ENCODE peak calls at places on chromosomes 4 and X, in six cellular contexts. One of them, this sample, is unnamed.

GRCh38 chr4:1210971-1211370 is 38.0 kb downstream of the CTBP1 start:
- DNase-seq in cardiac muscle cell: no peak
- DNase-seq in IMR-90: no peak
- DNase-seq in breast epithelium: no peak
- DNase-seq in AG04449: no peak
- DNase-seq in H9: no peak
- DNase-seq in this sample: no peak

GRCh38 chrX:45200741-45201234 is at the start of gene DIPK2B:
- DNase-seq in cardiac muscle cell: no peak
- DNase-seq in IMR-90: no peak
- DNase-seq in breast epithelium: no peak
- DNase-seq in AG04449: no peak
- DNase-seq in H9: no peak
- DNase-seq in this sample: no peak

GRCh38 chr4:81164623-81165416 is 50.2 kb downstream of the PRKG2 start:
- DNase-seq in cardiac muscle cell: peak; percentile 20
- DNase-seq in IMR-90: peak; percentile 83
- DNase-seq in breast epithelium: no peak
- DNase-seq in AG04449: no peak
- DNase-seq in H9: no peak
- DNase-seq in this sample: no peak

GRCh38 chrX:51332188-51332942 is at the start of gene NUDT10:
- DNase-seq in cardiac muscle cell: peak; percentile 69
- DNase-seq in IMR-90: peak; percentile 10
- DNase-seq in breast epithelium: no peak
- DNase-seq in AG04449: no peak
- DNase-seq in H9: peak; percentile 87
- DNase-seq in this sample: no peak

GRCh38 chrX:20267924-20268701 is 1.4 kb upstream of the RPS6KA3 start:
- DNase-seq in cardiac muscle cell: peak; percentile 63
- DNase-seq in IMR-90: no peak
- DNase-seq in breast epithelium: peak; percentile 27
- DNase-seq in AG04449: no peak
- DNase-seq in H9: peak; percentile 50
- DNase-seq in this sample: no peak

GRCh38 chr4:41060352-41061318 is 153.7 kb downstream of the APBB2 start:
- DNase-seq in cardiac muscle cell: no peak
- DNase-seq in IMR-90: no peak
- DNase-seq in breast epithelium: no peak
- DNase-seq in AG04449: no peak
- DNase-seq in H9: no peak
- DNase-seq in this sample: no peak

GRCh38 chr4:10157478-10158354 is 41.1 kb upstream of the WDR1 start:
- DNase-seq in cardiac muscle cell: peak; percentile 93
- DNase-seq in IMR-90: peak; percentile 81
- DNase-seq in breast epithelium: peak; percentile 57
- DNase-seq in AG04449: no peak
- DNase-seq in H9: peak; percentile 74
- DNase-seq in this sample: no peak

GRCh38 chr4:152747444-152747843 is 32.1 kb downstream of the TIGD4 start:
- DNase-seq in cardiac muscle cell: no peak
- DNase-seq in IMR-90: no peak
- DNase-seq in breast epithelium: no peak
- DNase-seq in AG04449: no peak
- DNase-seq in H9: no peak
- DNase-seq in this sample: no peak

DNA sequence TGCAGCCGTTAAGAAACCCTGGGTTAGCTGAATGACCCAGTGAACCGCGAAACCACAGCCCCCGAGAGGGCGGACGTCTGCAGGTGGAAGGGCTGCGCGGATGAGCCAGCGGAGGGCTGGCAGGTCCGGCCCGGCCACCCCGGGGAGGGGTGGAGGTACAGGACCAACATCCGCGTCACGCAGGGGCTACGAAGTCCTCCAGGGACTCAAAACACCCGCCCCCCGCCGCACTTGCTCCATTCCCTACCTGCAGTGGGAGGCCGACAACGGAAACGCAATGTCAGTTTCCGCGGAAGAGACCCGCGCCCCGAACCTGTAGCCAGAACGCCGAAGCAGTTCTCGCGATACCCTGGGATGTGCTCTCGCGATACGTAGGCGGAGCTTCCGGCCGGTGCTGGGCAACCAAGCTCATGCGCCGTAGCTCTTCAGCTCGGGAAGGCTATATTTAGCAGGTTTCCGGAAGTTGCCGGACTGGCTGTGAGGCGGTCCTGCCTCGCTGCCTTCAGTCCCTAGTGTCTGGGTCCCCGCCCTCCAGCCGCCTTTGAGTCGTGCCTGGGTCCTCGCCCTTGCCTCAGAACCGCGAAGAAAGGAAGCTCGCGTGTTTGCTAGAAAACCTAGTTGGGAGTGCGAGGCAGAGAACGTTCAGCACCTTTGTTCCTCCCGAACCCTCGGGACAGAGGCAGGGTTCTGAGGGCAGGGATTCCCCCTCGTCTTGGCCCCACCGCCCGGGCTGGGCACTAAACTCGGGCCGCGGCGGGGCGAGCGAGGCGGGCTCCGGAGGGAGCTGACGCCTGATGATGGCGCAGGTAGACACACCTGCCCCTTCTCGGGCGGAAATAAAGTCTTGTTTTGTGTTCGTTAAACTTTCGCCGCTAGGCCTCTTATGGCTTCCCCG is at the start of the genes OFD1 and TRAPPC2:
- DNase-seq in cardiac muscle cell: peak; percentile 94
- DNase-seq in IMR-90: peak; percentile 97
- DNase-seq in breast epithelium: peak; percentile 94
- DNase-seq in AG04449: peak; percentile 67
- DNase-seq in H9: peak; percentile 94
- DNase-seq in this sample: peak; percentile 85
- TF ChIP-seq CTCF in cardiac muscle cell: no peak
- TF ChIP-seq CTCF in IMR-90: no peak
- TF ChIP-seq CTCF in breast epithelium: no peak
- TF ChIP-seq CTCF in AG04449: no peak
- TF ChIP-seq CTCF in H9: no peak
- TF ChIP-seq CTCF in this sample: no peak

DNA sequence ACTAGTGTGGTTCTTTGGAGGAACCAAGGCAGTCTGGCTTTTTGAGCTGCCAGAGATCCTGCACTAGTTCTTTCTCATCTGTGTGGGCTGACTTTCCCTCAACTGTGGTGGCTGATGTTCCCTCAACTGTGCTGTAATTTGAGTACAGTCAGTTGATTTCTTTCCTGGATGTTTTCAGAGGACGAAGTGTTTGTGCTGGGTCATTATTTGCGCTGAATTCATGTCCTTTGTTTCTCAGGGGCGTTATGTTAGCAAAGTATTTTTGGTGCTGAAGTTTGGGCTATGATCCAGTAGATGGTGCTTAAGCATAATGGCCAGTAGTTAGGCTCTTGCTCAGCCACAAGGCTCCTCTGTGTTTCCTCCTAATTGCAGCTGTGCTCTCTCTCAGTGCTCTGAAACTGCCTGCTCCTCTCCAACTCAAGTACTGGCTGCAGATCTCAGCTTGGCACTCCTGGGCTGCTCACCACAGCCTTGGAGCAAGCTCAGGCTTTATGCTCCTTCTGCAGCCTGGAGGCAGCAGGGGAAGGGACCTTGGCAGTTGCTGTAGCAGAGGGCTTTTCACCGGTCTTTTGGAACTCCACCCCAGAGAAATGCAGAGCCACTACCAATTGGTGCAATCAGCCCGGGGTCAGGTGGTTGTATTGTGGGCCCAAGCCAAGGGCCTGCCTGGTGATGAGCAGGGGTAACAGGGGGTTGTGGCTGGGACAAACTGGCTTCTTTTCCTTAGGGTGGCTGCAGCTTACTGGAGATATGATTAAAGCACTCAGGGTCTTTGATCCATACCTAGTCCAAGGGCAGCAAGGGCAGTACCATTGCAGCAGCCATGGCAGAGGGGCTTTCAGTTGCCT is 27.9 kb downstream of the ENPEP start:
- DNase-seq in cardiac muscle cell: peak; percentile 55
- DNase-seq in IMR-90: peak; percentile 13
- DNase-seq in breast epithelium: no peak
- DNase-seq in AG04449: no peak
- DNase-seq in H9: peak; percentile 36
- DNase-seq in this sample: no peak
- TF ChIP-seq CTCF in cardiac muscle cell: no peak
- TF ChIP-seq CTCF in IMR-90: no peak
- TF ChIP-seq CTCF in breast epithelium: no peak
- TF ChIP-seq CTCF in AG04449: no peak
- TF ChIP-seq CTCF in H9: no peak
- TF ChIP-seq CTCF in this sample: no peak

GRCh38 chr4:26459054-26459755 is 31.1 kb downstream of the CCKAR start:
- DNase-seq in cardiac muscle cell: peak; percentile 80
- DNase-seq in IMR-90: peak; percentile 86
- DNase-seq in breast epithelium: no peak
- DNase-seq in AG04449: peak; percentile 52
- DNase-seq in H9: no peak
- DNase-seq in this sample: no peak
- TF ChIP-seq CTCF in cardiac muscle cell: peak; percentile 68
- TF ChIP-seq CTCF in IMR-90: peak; percentile 65
- TF ChIP-seq CTCF in breast epithelium: peak; percentile 56
- TF ChIP-seq CTCF in AG04449: peak; percentile 34
- TF ChIP-seq CTCF in H9: peak; percentile 75
- TF ChIP-seq CTCF in this sample: no peak

GRCh38 chr4:75892508-75892907 is 9.7 kb downstream of the PPEF2 start:
- DNase-seq in cardiac muscle cell: no peak
- DNase-seq in IMR-90: no peak
- DNase-seq in breast epithelium: no peak
- DNase-seq in AG04449: no peak
- DNase-seq in H9: peak; percentile 58
- DNase-seq in this sample: no peak
- TF ChIP-seq CTCF in cardiac muscle cell: no peak
- TF ChIP-seq CTCF in IMR-90: no peak
- TF ChIP-seq CTCF in breast epithelium: no peak
- TF ChIP-seq CTCF in AG04449: no peak
- TF ChIP-seq CTCF in H9: peak; percentile 51
- TF ChIP-seq CTCF in this sample: no peak

GRCh38 chrX:97326456-97326855 is 442.7 kb downstream of the RPA4 start:
- DNase-seq in cardiac muscle cell: no peak
- DNase-seq in IMR-90: peak; percentile 19
- DNase-seq in breast epithelium: no peak
- DNase-seq in AG04449: no peak
- DNase-seq in H9: no peak
- DNase-seq in this sample: no peak

GRCh38 chrX:97320305-97320704 is 436.6 kb downstream of the RPA4 start:
- DNase-seq in cardiac muscle cell: no peak
- DNase-seq in IMR-90: no peak
- DNase-seq in breast epithelium: no peak
- DNase-seq in AG04449: no peak
- DNase-seq in H9: no peak
- DNase-seq in this sample: no peak

GRCh38 chrX:97322401-97322800 is 438.7 kb downstream of the RPA4 start:
- DNase-seq in cardiac muscle cell: no peak
- DNase-seq in IMR-90: peak; percentile 51
- DNase-seq in breast epithelium: no peak
- DNase-seq in AG04449: no peak
- DNase-seq in H9: no peak
- DNase-seq in this sample: no peak
- TF ChIP-seq CTCF in cardiac muscle cell: no peak
- TF ChIP-seq CTCF in IMR-90: no peak
- TF ChIP-seq CTCF in breast epithelium: no peak
- TF ChIP-seq CTCF in AG04449: no peak
- TF ChIP-seq CTCF in H9: no peak
- TF ChIP-seq CTCF in this sample: no peak

GRCh38 chr4:176565044-176565443 is 227.7 kb downstream of the VEGFC start:
- DNase-seq in cardiac muscle cell: no peak
- DNase-seq in IMR-90: peak; percentile 45
- DNase-seq in breast epithelium: no peak
- DNase-seq in AG04449: no peak
- DNase-seq in H9: no peak
- DNase-seq in this sample: no peak

GRCh38 chr4:176569301-176569700 is 223.4 kb downstream of the VEGFC start:
- DNase-seq in cardiac muscle cell: no peak
- DNase-seq in IMR-90: no peak
- DNase-seq in breast epithelium: no peak
- DNase-seq in AG04449: no peak
- DNase-seq in H9: no peak
- DNase-seq in this sample: no peak

GRCh38 chr4:176561368-176561767 is 231.4 kb downstream of the VEGFC start:
- DNase-seq in cardiac muscle cell: no peak
- DNase-seq in IMR-90: peak; percentile 66
- DNase-seq in breast epithelium: no peak
- DNase-seq in AG04449: no peak
- DNase-seq in H9: no peak
- DNase-seq in this sample: no peak

GRCh38 chr4:176566769-176567168 is 226.0 kb downstream of the VEGFC start:
- DNase-seq in cardiac muscle cell: no peak
- DNase-seq in IMR-90: no peak
- DNase-seq in breast epithelium: no peak
- DNase-seq in AG04449: no peak
- DNase-seq in H9: no peak
- DNase-seq in this sample: no peak

DNA sequence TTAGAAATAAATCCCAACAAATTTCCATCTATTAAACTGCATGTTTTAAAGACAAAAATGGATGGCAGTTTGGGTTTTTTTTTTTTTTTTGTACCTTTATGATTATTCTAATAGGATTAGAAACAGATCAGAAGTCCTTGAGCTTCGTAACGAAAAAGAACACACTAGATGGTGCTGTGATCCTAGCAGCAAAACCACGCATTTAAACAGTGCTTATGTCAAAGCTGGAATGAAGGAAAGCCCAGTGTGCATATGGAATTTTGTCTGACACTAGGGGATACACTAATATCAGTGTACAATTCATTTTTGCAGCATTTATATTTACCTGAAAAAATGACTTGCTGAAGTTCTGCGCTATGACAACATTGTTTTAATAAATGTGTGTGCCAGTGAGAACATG is 229.1 kb downstream of the VEGFC start:
- DNase-seq in cardiac muscle cell: peak; percentile 85
- DNase-seq in IMR-90: peak; percentile 33
- DNase-seq in breast epithelium: no peak
- DNase-seq in AG04449: no peak
- DNase-seq in H9: no peak
- DNase-seq in this sample: no peak
- TF ChIP-seq CTCF in cardiac muscle cell: peak; percentile 57
- TF ChIP-seq CTCF in IMR-90: no peak
- TF ChIP-seq CTCF in breast epithelium: no peak
- TF ChIP-seq CTCF in AG04449: peak; percentile 23
- TF ChIP-seq CTCF in H9: no peak
- TF ChIP-seq CTCF in this sample: no peak

GRCh38 chr4:6087669-6088068 is 69.4 kb upstream of the C4orf50 start:
- DNase-seq in cardiac muscle cell: peak; percentile 16
- DNase-seq in IMR-90: peak; percentile 28
- DNase-seq in breast epithelium: no peak
- DNase-seq in AG04449: no peak
- DNase-seq in H9: peak; percentile 81
- DNase-seq in this sample: no peak
- TF ChIP-seq CTCF in cardiac muscle cell: peak; percentile 30
- TF ChIP-seq CTCF in IMR-90: peak; percentile 24
- TF ChIP-seq CTCF in breast epithelium: no peak
- TF ChIP-seq CTCF in AG04449: peak; percentile 57
- TF ChIP-seq CTCF in H9: peak; percentile 85
- TF ChIP-seq CTCF in this sample: no peak